ENCODE peak calls at places on chromosomes 16 and 17, in eight cellular contexts. M is OCI-LY7, U is omental fat pad, T is breast epithelium, D is A549, N is fibroblast of lung, F is psoas muscle, R is foreskin fibroblast. L is an unnamed sample.

GRCh38 chr17:38667099-38667786 is 7.5 kb downstream of the EPOP start:
- DNase-seq in U (no peak), F (peak; percentile 52), D (peak; percentile 89), R (peak; percentile 84), N (peak; percentile 52), M (peak; percentile 78), T (no peak), L (peak; percentile 39)

GRCh38 chr17:81841866-81842265 is 7.0 kb upstream of the PPP1R27 start:
- DNase-seq in M (no peak), T (no peak), N (no peak), U (no peak), D (no peak), F (no peak), R (no peak), L (no peak)

GRCh38 chr17:50835563-50836231 is at the start of gene WFIKKN2:
- DNase-seq in F (no peak), T (no peak), M (no peak), D (no peak), R (no peak), U (no peak), N (no peak), L (no peak)

GRCh38 chr17:39196820-39197331 is 593 bp downstream of the CACNB1 start:
- DNase-seq in T (no peak), N (no peak), R (peak; percentile 69), F (peak; percentile 76), D (peak; percentile 83), M (peak; percentile 62), U (no peak), L (no peak)

GRCh38 chr17:17685775-17686291 is 4.6 kb downstream of the RAI1 start:
- DNase-seq in F (peak; percentile 36), T (no peak), R (peak; percentile 82), U (no peak), N (peak; percentile 81), M (no peak), D (peak; percentile 67), L (no peak)

GRCh38 chr16:3444032-3444388 is 530 bp downstream of the NAA60 start:
- DNase-seq in T (no peak), F (no peak), M (peak; percentile 51), U (no peak), N (peak; percentile 82), R (peak; percentile 84), D (no peak), L (no peak)

GRCh38 chr17:1110844-1111598 is 68.8 kb downstream of the ABR start:
- DNase-seq in T (no peak), R (peak; percentile 89), F (peak; percentile 76), D (peak; percentile 90), U (no peak), N (peak; percentile 89), M (no peak), L (no peak)

GRCh38 chr17:75096082-75096625 is 8.4 kb downstream of the SLC16A5 start:
- DNase-seq in N (peak; percentile 81), T (peak; percentile 89), D (peak; percentile 90), R (peak; percentile 82), F (peak; percentile 67), U (no peak), M (no peak), L (no peak)

GRCh38 chr17:2982854-2983636 is 80.4 kb downstream of the OR1D5 start:
- DNase-seq in D (peak; percentile 89), R (peak; percentile 97), T (no peak), M (no peak), U (no peak), N (peak; percentile 76), F (peak; percentile 87), L (no peak)

GRCh38 chr16:3190949-3191353 is 2.9 kb downstream of the OR1F1 start:
- DNase-seq in M (no peak), R (no peak), T (no peak), U (no peak), F (no peak), N (no peak), D (no peak), L (no peak)

GRCh38 chr17:39973496-39973895 is 7.1 kb upstream of the PSMD3 start:
- DNase-seq in T (no peak), N (no peak), F (no peak), M (no peak), U (no peak), R (no peak), D (no peak), L (no peak)

GRCh38 chr16:10245002-10245401 is 62.8 kb upstream of the GRIN2A start:
- DNase-seq in F (no peak), D (no peak), M (no peak), T (no peak), U (no peak), N (no peak), R (no peak), L (no peak)

GRCh38 chr17:37067555-37068111 is 118.9 kb downstream of the AATF start:
- DNase-seq in F (peak; percentile 72), R (peak; percentile 90), N (peak; percentile 72), D (peak; percentile 91), M (no peak), U (no peak), T (peak; percentile 68), L (no peak)

GRCh38 chr16:85350146-85350728 is 238.0 kb upstream of the CIBAR2 start:
- DNase-seq in U (no peak), M (no peak), N (no peak), D (no peak), R (peak; percentile 12), F (no peak), T (no peak), L (no peak)

GRCh38 chr17:74520790-74521480 is 10.3 kb downstream of the CD300LB start:
- DNase-seq in F (no peak), U (no peak), T (peak; percentile 46), M (no peak), N (peak; percentile 19), R (no peak), D (no peak), L (no peak)

GRCh38 chr16:89431158-89431584 is 59.2 kb downstream of the ANKRD11 start:
- DNase-seq in M (no peak), N (peak; percentile 80), F (peak; percentile 42), T (peak; percentile 57), R (peak; percentile 92), D (peak; percentile 52), U (no peak), L (no peak)

GRCh38 chr16:1338119-1338730 is 4.8 kb downstream of the BAIAP3 start:
- DNase-seq in R (no peak), N (no peak), U (no peak), T (no peak), D (peak; percentile 50), M (peak; percentile 54), F (no peak), L (no peak)
- TF ChIP-seq CTCF in R (peak; percentile 25), N (no peak), U (no peak), T (no peak), D (peak; percentile 64), M (peak; percentile 63), F (peak; percentile 28), L (no peak)

DNA sequence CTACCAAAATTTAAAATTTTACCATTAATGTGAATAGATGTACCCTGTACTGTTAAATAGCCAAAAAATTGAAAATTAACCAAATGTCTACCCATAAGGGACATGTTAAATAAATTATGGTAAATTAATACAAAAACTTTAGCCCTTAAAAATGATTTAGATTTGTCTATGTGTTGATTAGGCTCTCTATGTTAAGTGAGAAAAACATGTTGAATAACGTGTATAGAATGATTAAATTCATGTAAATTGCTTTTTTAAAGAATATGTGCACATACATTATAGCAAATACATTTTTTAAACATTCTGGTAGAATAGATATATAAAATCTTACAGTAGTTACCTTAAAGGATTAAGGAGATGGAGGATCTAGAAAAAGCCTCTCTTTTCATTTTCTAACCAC is 59.5 kb downstream of the BRIP1 start:
- DNase-seq in M (no peak), F (no peak), R (no peak), U (no peak), D (no peak), N (no peak), T (no peak), L (no peak)
- TF ChIP-seq CTCF in M (no peak), F (no peak), R (no peak), U (no peak), D (no peak), N (no peak), T (no peak), L (no peak)

DNA sequence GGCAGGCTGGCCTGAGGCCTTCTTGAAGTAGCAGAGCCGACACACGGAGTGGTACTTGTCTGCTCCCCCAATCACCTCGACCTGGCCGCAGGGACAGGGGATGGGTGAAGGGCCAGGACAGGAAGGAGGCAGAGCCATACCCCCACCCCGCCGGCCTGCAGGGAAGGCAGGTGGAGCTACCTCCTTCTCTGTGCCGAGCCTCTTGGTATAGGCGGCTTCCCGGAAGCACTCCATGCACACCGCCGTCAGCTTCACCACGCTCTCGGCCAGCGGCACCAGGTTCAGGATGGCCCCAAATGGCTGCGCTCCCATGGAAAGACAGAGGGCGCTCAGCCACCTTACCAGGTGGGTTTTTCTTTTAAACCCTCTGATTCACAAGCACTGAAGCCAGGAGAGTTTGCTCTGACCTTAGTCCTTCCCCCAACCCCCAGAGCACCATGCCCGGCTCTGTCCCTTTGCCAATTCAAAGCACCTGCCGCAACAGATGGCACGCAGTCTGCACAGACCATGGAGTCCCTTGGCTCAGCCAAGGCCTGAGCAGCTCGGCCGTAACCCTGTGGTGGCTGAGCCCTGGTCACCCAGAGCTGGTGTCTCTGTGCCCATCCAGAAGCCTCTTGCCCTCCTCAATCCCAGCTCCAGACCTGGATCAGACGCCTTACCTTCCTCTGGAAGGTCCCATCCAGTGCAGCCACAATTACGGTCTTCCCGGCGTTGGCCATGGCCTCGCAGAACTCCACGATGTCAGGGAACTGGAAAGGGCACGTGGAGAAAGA is 6.7 kb downstream of the SYNGR2 start:
- DNase-seq in M (peak; percentile 53), T (no peak), D (no peak), U (no peak), R (no peak), F (peak; percentile 56), N (no peak), L (no peak)
- TF ChIP-seq CTCF in M (peak; percentile 73), T (no peak), D (peak; percentile 10), U (no peak), R (no peak), F (no peak), N (no peak), L (no peak)

DNA sequence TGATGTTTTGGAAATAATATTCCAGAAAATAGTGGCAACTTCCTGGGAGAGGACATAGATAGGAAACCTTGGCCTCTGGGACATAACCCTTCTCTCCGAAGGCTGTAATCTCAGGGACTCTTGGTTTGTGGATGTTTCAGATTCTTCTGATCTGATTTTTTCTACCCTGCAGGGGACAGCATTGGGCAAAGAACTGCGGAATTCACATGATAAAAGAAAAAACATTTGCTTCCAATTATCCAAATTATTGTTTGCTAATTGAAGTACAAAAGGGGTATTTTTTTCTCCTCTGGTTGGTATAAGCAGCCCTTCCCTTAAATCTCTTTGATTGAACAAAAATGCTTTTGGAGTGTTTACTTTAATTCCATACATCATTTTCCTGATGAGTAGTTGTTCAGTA is 251.7 kb upstream of the IRX3 start:
- DNase-seq in U (no peak), T (no peak), F (no peak), M (no peak), N (no peak), R (no peak), D (no peak), L (no peak)
- TF ChIP-seq CTCF in U (no peak), T (no peak), F (no peak), M (peak; percentile 20), N (no peak), R (peak; percentile 30), D (no peak), L (no peak)

GRCh38 chr16:15482068-15482747 is 47.8 kb downstream of the BMERB1 start:
- DNase-seq in M (no peak), T (peak; percentile 62), D (peak; percentile 99), R (peak; percentile 96), N (peak; percentile 98), U (no peak), F (peak; percentile 65), L (no peak)
- TF ChIP-seq CTCF in M (no peak), T (no peak), D (no peak), R (peak; percentile 20), N (no peak), U (no peak), F (no peak), L (no peak)